ENCODE peak calls at places on chromosomes 12 and 14, in four cellular contexts. A is IMR-90, M is esophagus squamous epithelium, I is lower lobe of right lung. B is an unnamed sample. For H3K4me1, the result is how much of the 10 kb centered on the place peaks cover.

GRCh38 chr14:39491134-39491541 is 58.9 kb upstream of the FBXO33 start:
- DNase-seq in A (peak), M (no peak), I (no peak), B (no peak)

GRCh38 chr14:55026441-55026792 is 482 bp downstream of the WDHD1 start:
- DNase-seq in A (no peak), M (no peak), I (no peak), B (no peak)

GRCh38 chr12:130953783-130954543 is at the start of gene ADGRD1:
- DNase-seq in A (peak), M (no peak), I (peak), B (peak)

GRCh38 chr14:64549805-64550538 is at the start of gene PPP1R36:
- DNase-seq in A (no peak), M (no peak), I (peak), B (peak)

GRCh38 chr12:68097386-68097785 is 62.2 kb downstream of the IFNG start:
- DNase-seq in A (no peak), M (no peak), I (no peak), B (no peak)

GRCh38 chr12:41663487-41664258 is 475.6 kb downstream of the PDZRN4 start:
- DNase-seq in A (peak), M (no peak), I (no peak), B (no peak)

GRCh38 chr12:112539221-112539620 is 120.5 kb downstream of the PTPN11 start:
- DNase-seq in A (no peak), M (no peak), I (no peak), B (no peak)

GRCh38 chr12:118884226-118884625 is 97.1 kb upstream of the SRRM4 start:
- DNase-seq in A (no peak), M (no peak), I (no peak), B (no peak)

GRCh38 chr14:59055439-59056045 is 132.9 kb upstream of the DAAM1 start:
- DNase-seq in A (peak), M (no peak), I (no peak), B (no peak)

GRCh38 chr14:28023853-28024252 is 742.7 kb upstream of the FOXG1 start:
- DNase-seq in A (no peak), M (no peak), I (no peak), B (no peak)

GRCh38 chr12:130815028-130815741 is 23.9 kb downstream of the STX2 start:
- DNase-seq in A (no peak), M (no peak), I (no peak), B (no peak)

GRCh38 chr14:57747036-57747435 is 118.9 kb downstream of the SLC35F4 start:
- DNase-seq in A (no peak), M (no peak), I (peak), B (no peak)

GRCh38 chr14:76836029-76836630 is 9.9 kb downstream of the LRRC74A start:
- DNase-seq in A (no peak), M (no peak), I (peak), B (peak)

GRCh38 chr14:23548351-23549318 is 2.9 kb downstream of the ZFHX2 start:
- DNase-seq in A (peak), M (no peak), I (no peak), B (no peak)

GRCh38 chr12:49675137-49675536 is 32.1 kb downstream of the FMNL3 start:
- DNase-seq in A (no peak), M (no peak), I (no peak), B (no peak)

GRCh38 chr14:39417014-39417413 is 15.2 kb downstream of the FBXO33 start:
- DNase-seq in A (no peak), M (no peak), I (no peak), B (no peak)

GRCh38 chr12:56775638-56776037 is 12.5 kb downstream of the HSD17B6 start:
- DNase-seq in A (no peak), M (no peak), I (no peak), B (no peak)

GRCh38 chr12:85280138-85280983 is at the start of gene ALX1:
- DNase-seq in A (peak), M (no peak), I (peak), B (peak)

GRCh38 chr12:132185698-132186097 is 41.4 kb downstream of the NOC4L start:
- DNase-seq in A (no peak), M (no peak), I (no peak), B (no peak)

GRCh38 chr14:105989746-105990302 is 463.4 kb downstream of the TMEM121 start:
- DNase-seq in A (no peak), M (no peak), I (no peak), B (no peak)

GRCh38 chr12:107568718-107569117 is 116.9 kb upstream of the PWP1 start:
- DNase-seq in A (peak), M (no peak), I (no peak), B (no peak)

GRCh38 chr12:129773170-129773493 is 130.7 kb downstream of the TMEM132D start:
- DNase-seq in A (no peak), M (no peak), I (no peak), B (no peak)

GRCh38 chr12:64029013-64029857 is 184.7 kb downstream of the SRGAP1 start:
- DNase-seq in A (peak), M (no peak), I (no peak), B (no peak)

GRCh38 chr14:98008381-98009113 is 1211.4 kb downstream of the VRK1 start:
- DNase-seq in A (no peak), M (no peak), I (no peak), B (no peak)

GRCh38 chr12:77120156-77120555 is 54.8 kb upstream of the E2F7 start:
- DNase-seq in A (peak), M (no peak), I (no peak), B (no peak)

GRCh38 chr12:55838361-55838760 is 4.4 kb downstream of the MMP19 start:
- DNase-seq in A (no peak), M (no peak), I (no peak), B (no peak)

GRCh38 chr12:97877404-97877803 is 414.8 kb downstream of the RMST start:
- DNase-seq in A (no peak), M (no peak), I (no peak), B (no peak)

GRCh38 chr12:55906056-55906455 is 21.6 kb downstream of the PYM1 start:
- DNase-seq in A (peak), M (no peak), I (no peak), B (no peak)

GRCh38 chr14:105748204-105748578 is 221.8 kb downstream of the TMEM121 start:
- DNase-seq in A (no peak), M (no peak), I (peak), B (peak)

GRCh38 chr12:43132291-43132690 is 419.7 kb downstream of the ADAMTS20 start:
- DNase-seq in A (peak), M (no peak), I (no peak), B (no peak)

GRCh38 chr12:12158858-12159257 is 88.1 kb downstream of the BCL2L14 start:
- DNase-seq in A (no peak), M (no peak), I (no peak), B (no peak)

GRCh38 chr12:98401427-98401826 is 114.0 kb upstream of the TMPO start:
- DNase-seq in A (no peak), M (no peak), I (no peak), B (no peak)

GRCh38 chr12:28180791-28181190 is 9.5 kb upstream of the CCDC91 start:
- DNase-seq in A (no peak), M (no peak), I (no peak), B (no peak)

GRCh38 chr12:123983822-123984485 is 10.9 kb downstream of the ZNF664 start:
- DNase-seq in A (peak), M (no peak), I (no peak), B (no peak)

GRCh38 chr14:45103806-45104205 is 19.9 kb downstream of the PRPF39 start:
- DNase-seq in A (no peak), M (no peak), I (no peak), B (no peak)

GRCh38 chr12:15741082-15741481 is 48.1 kb downstream of the EPS8 start:
- DNase-seq in A (no peak), M (no peak), I (no peak), B (no peak)

GRCh38 chr12:7079826-7080125 is 12.5 kb downstream of the C1R start:
- DNase-seq in A (peak), M (no peak), I (no peak), B (no peak)

DNA sequence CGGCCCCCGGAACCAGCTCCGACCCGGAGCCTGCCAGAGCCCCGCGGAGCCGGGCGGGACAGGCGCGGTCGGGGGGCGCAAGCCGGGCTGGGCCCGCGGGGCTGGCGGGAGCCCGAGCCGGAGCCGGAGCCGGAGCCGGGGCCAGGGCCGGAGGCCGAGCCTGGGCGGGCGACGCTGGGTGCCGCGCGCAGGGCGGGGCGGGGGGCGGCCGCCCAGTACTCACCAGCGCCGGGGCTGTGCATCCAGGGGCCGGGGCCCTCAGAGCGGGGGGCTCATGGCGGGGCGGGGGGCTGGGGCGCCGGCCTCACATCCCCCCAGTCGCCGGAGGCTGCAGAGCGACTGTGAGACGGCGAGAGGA is 180 bp downstream of the HDAC7 start:
- DNase-seq in A (no peak), M (no peak), I (no peak), B (no peak)
- H3K4me1 ChIP-seq in A (under half), M (half or more), I (half or more), B (half or more)

GRCh38 chr14:79825046-79825521 is 386.2 kb downstream of the DIO2 start:
- DNase-seq in A (peak), M (no peak), I (no peak), B (no peak)
- H3K27ac ChIP-seq in A (no peak), M (peak), I (no peak), B (no peak)

DNA sequence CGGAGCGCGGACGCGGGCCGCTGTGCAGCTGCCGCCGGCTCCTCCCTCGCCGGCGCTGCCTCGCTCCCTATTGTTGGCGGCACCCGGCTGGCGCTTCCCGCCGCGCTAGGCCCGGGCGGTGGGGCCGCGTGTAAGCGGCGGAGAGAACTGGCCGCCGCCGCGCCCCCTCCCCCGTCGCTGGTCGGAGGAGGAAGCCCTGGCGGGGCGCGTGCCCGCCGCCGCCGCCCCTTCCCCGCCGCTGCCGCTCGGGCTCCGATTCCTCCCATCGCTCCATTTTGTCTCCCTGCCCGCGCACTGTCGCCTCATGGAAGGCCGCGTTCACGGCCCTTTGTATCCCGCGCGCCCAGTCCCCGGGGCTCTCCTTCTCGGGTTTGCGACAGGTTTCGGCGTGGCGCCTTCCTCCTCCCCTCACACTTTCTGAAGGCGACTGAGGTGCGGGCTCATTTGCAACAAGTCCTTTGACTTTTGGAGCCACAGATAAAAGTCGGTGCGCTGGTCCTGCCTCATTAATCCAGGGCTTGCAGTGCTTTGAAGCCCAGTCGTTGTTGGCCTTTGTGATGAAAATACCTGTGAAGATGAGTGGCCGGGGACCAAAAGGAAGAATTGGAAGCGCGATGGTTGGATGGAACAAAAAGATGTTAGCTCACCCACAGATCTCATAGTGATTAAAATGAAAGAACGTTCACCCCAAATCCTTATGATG is 704 bp downstream of the CPSF6 start:
- DNase-seq in A (peak), M (no peak), I (peak), B (peak)
- TF ChIP-seq CTCF in A (no peak), M (no peak), I (no peak), B (no peak)

GRCh38 chr12:122080149-122081107 is 1.9 kb downstream of the MLXIP start:
- DNase-seq in A (peak), M (no peak), I (peak), B (peak)

GRCh38 chr12:122081697-122082221 is 3.2 kb downstream of the MLXIP start:
- DNase-seq in A (peak), M (no peak), I (no peak), B (peak)

GRCh38 chr12:122085006-122085405 is 6.5 kb downstream of the MLXIP start:
- DNase-seq in A (no peak), M (no peak), I (no peak), B (no peak)

GRCh38 chr12:122081108-122081696 is 2.6 kb downstream of the MLXIP start:
- DNase-seq in A (no peak), M (no peak), I (no peak), B (no peak)

DNA sequence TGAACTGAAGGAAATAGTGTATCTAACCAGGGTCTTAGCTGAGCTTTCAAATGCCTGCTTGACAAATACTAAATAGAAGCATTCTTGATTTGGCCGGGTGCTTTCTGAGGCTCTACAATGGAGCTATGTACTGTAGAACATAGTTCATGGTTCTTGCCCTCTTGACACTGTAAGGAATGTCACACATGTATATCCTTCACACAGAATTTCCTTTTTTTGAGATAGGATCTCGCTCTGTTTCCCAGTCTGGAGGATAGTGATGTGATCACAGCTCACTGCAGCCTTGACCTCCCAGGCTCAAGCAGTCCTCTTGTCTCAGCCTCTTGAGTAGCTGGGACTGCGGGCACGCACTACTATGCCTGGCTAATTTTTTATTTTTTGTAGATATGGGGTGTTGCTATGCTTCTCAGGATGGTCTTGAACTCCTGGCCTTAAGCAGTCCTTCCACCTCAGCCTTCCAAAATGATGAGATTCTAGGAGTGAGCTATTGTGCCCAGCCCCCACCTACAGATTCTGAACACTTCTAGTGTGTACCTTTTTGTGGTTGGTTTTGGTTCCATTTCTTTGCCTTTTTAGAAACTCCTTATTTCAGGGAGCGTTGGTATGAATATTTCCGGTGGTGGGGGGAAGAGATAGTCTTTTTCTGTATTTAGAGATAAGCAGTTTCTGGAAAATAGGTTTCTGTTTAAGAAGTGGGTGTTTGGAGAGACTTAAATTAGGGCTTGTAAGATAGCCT is 4.2 kb downstream of the MLXIP start:
- DNase-seq in A (no peak), M (no peak), I (no peak), B (peak)
- H3K4me1 ChIP-seq in A (under half), M (under half), I (half or more), B (under half)

GRCh38 chr14:99523661-99524050 is 42.4 kb downstream of the CCNK start:
- DNase-seq in A (no peak), M (no peak), I (peak), B (no peak)
- H3K27ac ChIP-seq in A (peak), M (peak), I (no peak), B (no peak)

DNA sequence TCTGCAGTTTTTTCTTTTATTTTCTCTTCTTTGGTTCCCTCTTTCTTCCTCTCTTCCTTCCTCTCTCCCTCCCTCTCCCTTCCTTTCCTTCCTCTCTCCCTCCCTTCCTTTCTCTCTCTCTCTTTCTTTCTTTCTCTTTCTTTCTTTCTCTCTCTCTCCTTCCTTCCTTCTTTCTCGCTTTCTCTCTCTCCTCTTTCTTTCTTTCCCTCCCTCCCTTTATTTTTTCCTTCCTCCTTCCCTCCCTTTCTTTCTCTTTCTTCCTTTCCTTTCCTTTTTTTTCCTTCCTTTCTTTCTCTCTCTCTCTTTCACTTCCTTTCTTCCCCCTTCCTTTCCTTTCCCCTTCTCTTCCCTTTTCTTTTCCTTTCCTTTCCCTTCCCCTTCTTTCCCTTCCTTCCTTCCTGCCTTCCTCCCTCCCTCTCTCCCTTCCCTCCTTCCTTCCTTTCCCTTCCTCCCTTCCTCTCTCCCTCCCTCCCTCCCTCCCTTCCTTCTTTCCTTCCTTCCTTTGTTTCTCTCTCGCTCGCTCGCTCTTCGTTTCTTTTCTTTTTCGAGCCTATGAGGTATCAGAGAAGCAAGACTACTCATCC is 13.7 kb downstream of the CFAP54 start:
- DNase-seq in A (no peak), M (no peak), I (no peak), B (no peak)
- TF ChIP-seq CTCF in A (no peak), M (no peak), I (no peak), B (no peak)